ENCODE peak calls at places on chromosomes 3 and 15, in six cellular contexts. C, N, V, Y, H and D are unnamed samples.

GRCh38 chr3:188021502-188022040 is 132.4 kb upstream of the LPP start:
- DNase-seq in C (peak), N (no peak), V (no peak), Y (no peak), H (no peak), D (no peak)

GRCh38 chr3:39134305-39134704 is 19.1 kb downstream of the CSRNP1 start:
- DNase-seq in C (no peak), N (no peak), V (no peak), Y (no peak), H (no peak), D (no peak)

GRCh38 chr3:85781806-85782205 is 823.0 kb downstream of the CADM2 start:
- DNase-seq in C (no peak), N (no peak), V (no peak), Y (no peak), H (no peak), D (no peak)

GRCh38 chr3:43346990-43347749 is 60.8 kb downstream of the SNRK start:
- DNase-seq in C (peak), N (no peak), V (no peak), Y (no peak), H (no peak), D (no peak)

GRCh38 chr15:38721549-38721948 is 156.9 kb upstream of the RASGRP1 start:
- DNase-seq in C (peak), N (no peak), V (no peak), Y (no peak), H (no peak), D (no peak)

GRCh38 chr3:138125548-138126221 is 6.5 kb downstream of the A4GNT start:
- DNase-seq in C (peak), N (no peak), V (no peak), Y (no peak), H (no peak), D (no peak)

GRCh38 chr3:149648525-149648924 is 9.3 kb downstream of the WWTR1 start:
- DNase-seq in C (no peak), N (no peak), V (no peak), Y (no peak), H (no peak), D (no peak)

GRCh38 chr15:81475471-81475870 is 101.5 kb upstream of the TMC3 start:
- DNase-seq in C (no peak), N (no peak), V (no peak), Y (no peak), H (no peak), D (no peak)

GRCh38 chr15:88249220-88249619 is 7.3 kb downstream of the NTRK3 start:
- DNase-seq in C (no peak), N (no peak), V (no peak), Y (no peak), H (no peak), D (no peak)

GRCh38 chr3:242986-243706 is 46.6 kb downstream of the CHL1 start:
- DNase-seq in C (peak), N (no peak), V (no peak), Y (no peak), H (no peak), D (no peak)

GRCh38 chr3:4564928-4565586 is 71.9 kb downstream of the ITPR1 start:
- DNase-seq in C (no peak), N (no peak), V (no peak), Y (no peak), H (no peak), D (no peak)

GRCh38 chr15:63973212-63974009 is 72.9 kb downstream of the DAPK2 start:
- DNase-seq in C (peak), N (no peak), V (no peak), Y (no peak), H (no peak), D (no peak)

GRCh38 chr3:165788531-165788930 is 48.7 kb downstream of the BCHE start:
- DNase-seq in C (no peak), N (no peak), V (no peak), Y (no peak), H (no peak), D (no peak)

GRCh38 chr15:45642203-45642932 is 7.5 kb downstream of the SQOR start:
- DNase-seq in C (peak), N (peak), V (no peak), Y (no peak), H (no peak), D (peak)

GRCh38 chr3:44175070-44175469 is 66.6 kb upstream of the TOPAZ1 start:
- DNase-seq in C (no peak), N (no peak), V (no peak), Y (no peak), H (no peak), D (no peak)

GRCh38 chr3:48918388-48919214 is at the start of gene ARIH2:
- DNase-seq in C (peak), N (peak), V (peak), Y (peak), H (peak), D (peak)

GRCh38 chr3:45787551-45787950 is 8.8 kb downstream of the SLC6A20 start:
- DNase-seq in C (no peak), N (no peak), V (no peak), Y (no peak), H (peak), D (no peak)

GRCh38 chr3:141738636-141739363 is 702 bp downstream of the RNF7 start:
- DNase-seq in C (peak), N (peak), V (no peak), Y (no peak), H (no peak), D (peak)

GRCh38 chr15:63327648-63328421 is 50.4 kb downstream of the APH1B start:
- DNase-seq in C (no peak), N (no peak), V (no peak), Y (no peak), H (no peak), D (no peak)

GRCh38 chr15:42156266-42156922 is at the start of gene PLA2G4F:
- DNase-seq in C (no peak), N (no peak), V (no peak), Y (no peak), H (peak), D (no peak)

GRCh38 chr3:128849776-128850542 is 29.5 kb upstream of the ACAD9 start:
- DNase-seq in C (no peak), N (no peak), V (no peak), Y (no peak), H (no peak), D (no peak)

GRCh38 chr3:160006282-160007163 is 17.9 kb downstream of the IL12A start:
- DNase-seq in C (peak), N (peak), V (peak), Y (no peak), H (peak), D (peak)

GRCh38 chr3:196501316-196502064 is 2.1 kb downstream of the RNF168 start:
- DNase-seq in C (peak), N (no peak), V (no peak), Y (no peak), H (no peak), D (no peak)

GRCh38 chr15:41936649-41937567 is 35.4 kb downstream of the EHD4 start:
- DNase-seq in C (peak), N (no peak), V (peak), Y (no peak), H (peak), D (no peak)

GRCh38 chr3:13831386-13831996 is 48.4 kb downstream of the WNT7A start:
- DNase-seq in C (no peak), N (no peak), V (no peak), Y (no peak), H (no peak), D (no peak)

GRCh38 chr3:3699816-3700633 is 99.2 kb upstream of the LRRN1 start:
- DNase-seq in C (no peak), N (no peak), V (no peak), Y (no peak), H (no peak), D (no peak)

GRCh38 chr3:16315623-16316022 is 50.6 kb downstream of the OXNAD1 start:
- DNase-seq in C (no peak), N (no peak), V (no peak), Y (no peak), H (no peak), D (no peak)

GRCh38 chr3:190692256-190692655 is 170.2 kb downstream of the GMNC start:
- DNase-seq in C (no peak), N (no peak), V (no peak), Y (no peak), H (no peak), D (no peak)

GRCh38 chr15:85473455-85473854 is 93.1 kb downstream of the AKAP13 start:
- DNase-seq in C (peak), N (no peak), V (no peak), Y (no peak), H (no peak), D (no peak)

GRCh38 chr3:114356084-114357009 is 62.5 kb downstream of the TIGIT start:
- DNase-seq in C (no peak), N (no peak), V (no peak), Y (no peak), H (no peak), D (no peak)

GRCh38 chr3:30470566-30470965 is 135.8 kb upstream of the TGFBR2 start:
- DNase-seq in C (peak), N (no peak), V (no peak), Y (no peak), H (no peak), D (no peak)

GRCh38 chr3:153601422-153601853 is 439.4 kb downstream of the RAP2B start:
- DNase-seq in C (no peak), N (no peak), V (no peak), Y (no peak), H (no peak), D (no peak)

GRCh38 chr3:24365168-24365567 is 129.5 kb downstream of the THRB start:
- DNase-seq in C (peak), N (peak), V (peak), Y (no peak), H (peak), D (peak)

GRCh38 chr3:188539631-188540194 is 385.8 kb downstream of the LPP start:
- DNase-seq in C (no peak), N (no peak), V (no peak), Y (no peak), H (no peak), D (no peak)

GRCh38 chr3:140216249-140216648 is 281.3 kb downstream of the CLSTN2 start:
- DNase-seq in C (no peak), N (no peak), V (no peak), Y (no peak), H (no peak), D (peak)

GRCh38 chr3:33490641-33491241 is 50.5 kb upstream of the UBP1 start:
- DNase-seq in C (no peak), N (no peak), V (no peak), Y (no peak), H (peak), D (no peak)

GRCh38 chr15:91973481-91973880 is 120.0 kb downstream of the SLCO3A1 start:
- DNase-seq in C (no peak), N (no peak), V (no peak), Y (no peak), H (no peak), D (no peak)

GRCh38 chr15:39887832-39888231 is 32.2 kb downstream of the GPR176 start:
- DNase-seq in C (peak), N (peak), V (no peak), Y (no peak), H (peak), D (no peak)

GRCh38 chr3:122099255-122099654 is 44.1 kb downstream of the CD86 start:
- DNase-seq in C (no peak), N (no peak), V (no peak), Y (no peak), H (no peak), D (no peak)

GRCh38 chr3:173796865-173797264 is 399.3 kb downstream of the NLGN1 start:
- DNase-seq in C (no peak), N (no peak), V (no peak), Y (no peak), H (no peak), D (no peak)

GRCh38 chr3:173799073-173799830 is 401.7 kb downstream of the NLGN1 start:
- DNase-seq in C (no peak), N (no peak), V (no peak), Y (no peak), H (no peak), D (no peak)

DNA sequence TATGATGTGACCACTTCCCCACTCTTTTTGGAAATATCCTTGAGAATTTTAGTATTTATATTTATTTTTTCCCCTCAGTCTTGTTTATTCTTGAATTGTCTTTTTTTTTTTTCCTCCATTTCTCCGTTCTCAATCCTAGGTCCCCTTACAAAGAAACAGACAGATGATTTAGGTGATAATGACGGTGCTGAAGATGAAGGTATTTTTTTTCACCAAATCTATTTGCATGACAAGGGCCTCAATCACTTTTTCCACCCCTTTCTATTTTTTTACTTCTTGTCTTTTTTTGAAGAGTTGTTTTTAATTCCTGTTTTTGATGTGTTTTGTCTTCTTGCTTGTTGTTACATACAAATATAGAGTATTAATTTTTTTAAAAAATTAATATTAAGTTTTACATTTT is 402.6 kb downstream of the NLGN1 start:
- DNase-seq in C (no peak), N (no peak), V (no peak), Y (no peak), H (no peak), D (no peak)
- TF ChIP-seq POLR2A in C (no peak), N (no peak), V (no peak), Y (no peak), H (no peak), D (no peak)

GRCh38 chr15:29819979-29820801 is 2.1 kb downstream of the TJP1 start:
- DNase-seq in C (peak), N (no peak), V (no peak), Y (no peak), H (no peak), D (no peak)

GRCh38 chr15:29822100-29822684 is at the start of gene TJP1:
- DNase-seq in C (peak), N (peak), V (peak), Y (peak), H (peak), D (peak)

GRCh38 chr15:29820802-29821160 is 1.5 kb downstream of the TJP1 start:
- DNase-seq in C (peak), N (no peak), V (no peak), Y (no peak), H (no peak), D (no peak)

GRCh38 chr15:29822685-29823459 is 604 bp upstream of the TJP1 start:
- DNase-seq in C (peak), N (no peak), V (peak), Y (peak), H (peak), D (peak)

GRCh38 chr15:29821416-29822099 is 710 bp downstream of the TJP1 start:
- DNase-seq in C (peak), N (peak), V (peak), Y (peak), H (peak), D (peak)
- TF ChIP-seq POLR2A in C (no peak), N (no peak), V (no peak), Y (no peak), H (peak), D (no peak)

GRCh38 chr15:65072027-65072426 is 4.2 kb upstream of the RASL12 start:
- DNase-seq in C (peak), N (no peak), V (peak), Y (peak), H (no peak), D (no peak)
- TF ChIP-seq POLR2A in C (no peak), N (no peak), V (no peak), Y (no peak), H (no peak), D (no peak)

DNA sequence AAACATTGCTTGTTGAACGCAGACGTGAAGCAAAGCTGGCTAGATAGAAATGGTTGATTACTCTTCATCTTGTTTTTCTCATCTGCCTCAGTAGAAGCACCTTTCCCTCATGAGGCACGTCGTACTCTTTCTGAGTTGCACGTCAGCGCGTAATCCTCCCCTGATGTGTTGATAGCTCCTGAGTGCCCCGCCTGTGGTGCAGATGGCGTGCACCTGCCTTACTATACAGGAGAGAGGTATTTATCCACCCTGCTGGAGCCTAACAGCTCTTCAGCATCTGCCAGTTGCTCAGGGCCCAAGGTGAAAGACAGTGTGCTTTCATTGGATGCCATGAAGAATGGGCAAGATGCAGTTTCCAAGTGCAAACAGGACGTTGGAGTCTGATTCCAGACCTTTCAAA is 18.0 kb downstream of the MAP6D1 start:
- DNase-seq in C (no peak), N (no peak), V (no peak), Y (no peak), H (no peak), D (no peak)
- TF ChIP-seq POLR2A in C (no peak), N (no peak), V (no peak), Y (no peak), H (no peak), D (no peak)

GRCh38 chr3:25367025-25367424 is 61.0 kb upstream of the RARB start:
- DNase-seq in C (no peak), N (no peak), V (no peak), Y (no peak), H (no peak), D (no peak)
- TF ChIP-seq POLR2A in C (no peak), N (no peak), V (no peak), Y (no peak), H (no peak), D (no peak)

GRCh38 chr3:73624363-73625123 is at the start of gene PDZRN3:
- DNase-seq in C (peak), N (peak), V (peak), Y (peak), H (peak), D (peak)
- TF ChIP-seq POLR2A in C (peak), N (no peak), V (no peak), Y (peak), H (no peak), D (peak)

GRCh38 chr3:186746008-186746407 is 28.8 kb downstream of the KNG1 start:
- DNase-seq in C (peak), N (peak), V (peak), Y (no peak), H (peak), D (peak)

GRCh38 chr3:186754006-186754405 is 29.4 kb upstream of the EIF4A2 start:
- DNase-seq in C (no peak), N (no peak), V (no peak), Y (no peak), H (no peak), D (no peak)

GRCh38 chr3:186750316-186750715 is 33.1 kb upstream of the EIF4A2 start:
- DNase-seq in C (no peak), N (no peak), V (no peak), Y (no peak), H (no peak), D (no peak)
- TF ChIP-seq POLR2A in C (no peak), N (no peak), V (no peak), Y (no peak), H (no peak), D (no peak)

GRCh38 chr3:53642211-53642610 is 147.8 kb downstream of the CACNA1D start:
- DNase-seq in C (no peak), N (no peak), V (no peak), Y (no peak), H (no peak), D (no peak)
- TF ChIP-seq POLR2A in C (no peak), N (no peak), V (no peak), Y (no peak), H (no peak), D (no peak)

DNA sequence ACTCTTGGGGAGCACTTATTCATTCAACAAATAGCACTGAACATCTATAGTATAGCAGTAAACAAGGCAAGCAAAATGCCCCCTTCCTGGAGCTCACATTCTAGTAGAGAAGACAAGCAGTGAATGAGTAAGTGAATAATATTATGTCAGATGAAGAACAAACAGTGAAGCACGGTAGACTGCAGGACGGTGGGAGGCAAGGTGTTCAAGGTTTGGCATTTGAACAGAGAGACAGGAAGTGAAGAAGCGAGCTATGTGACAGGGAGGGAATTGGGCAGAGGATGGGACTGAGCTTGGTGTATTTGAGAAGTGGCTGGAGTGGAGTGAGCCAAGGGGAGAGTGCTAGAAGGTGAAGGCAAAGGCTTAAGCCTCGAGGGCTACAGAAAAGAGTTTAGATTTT is 1.4 kb downstream of the CRELD1 start:
- DNase-seq in C (no peak), N (no peak), V (no peak), Y (no peak), H (no peak), D (no peak)
- TF ChIP-seq POLR2A in C (no peak), N (no peak), V (no peak), Y (no peak), H (no peak), D (no peak)